ENCODE peak calls at places on chromosomes 2 and 18, in five cellular contexts. One of them, this sample, is unnamed.
A peak's percentile ranks its signal among the peaks of the same experiment; 100 is the strongest.

GRCh38 chr2:26462511-26463251 is 15.2 kb downstream of the OTOF start:
- DNase-seq in IMR-90: peak; percentile 58
- DNase-seq in mesenchymal stem cell: peak; percentile 48
- DNase-seq in H9: peak; percentile 77
- DNase-seq in neuronal stem cell: peak; percentile 38
- DNase-seq in this sample: peak; percentile 90

GRCh38 chr18:35912332-35912731 is 60.1 kb upstream of the RMP24 start:
- DNase-seq in IMR-90: no peak
- DNase-seq in mesenchymal stem cell: no peak
- DNase-seq in H9: no peak
- DNase-seq in neuronal stem cell: no peak
- DNase-seq in this sample: no peak

GRCh38 chr2:96091141-96091710 is 25.1 kb downstream of the ADRA2B start:
- DNase-seq in IMR-90: no peak
- DNase-seq in mesenchymal stem cell: no peak
- DNase-seq in H9: no peak
- DNase-seq in neuronal stem cell: no peak
- DNase-seq in this sample: no peak

GRCh38 chr2:120879401-120880295 is 144.0 kb downstream of the GLI2 start:
- DNase-seq in IMR-90: no peak
- DNase-seq in mesenchymal stem cell: no peak
- DNase-seq in H9: no peak
- DNase-seq in neuronal stem cell: no peak
- DNase-seq in this sample: no peak

GRCh38 chr2:222613715-222614331 is 42.1 kb downstream of the FARSB start:
- DNase-seq in IMR-90: peak; percentile 66
- DNase-seq in mesenchymal stem cell: peak; percentile 68
- DNase-seq in H9: peak; percentile 31
- DNase-seq in neuronal stem cell: peak; percentile 42
- DNase-seq in this sample: peak; percentile 76

GRCh38 chr2:240812301-240812680 is 7.7 kb downstream of the KIF1A start:
- DNase-seq in IMR-90: no peak
- DNase-seq in mesenchymal stem cell: no peak
- DNase-seq in H9: peak; percentile 17
- DNase-seq in neuronal stem cell: no peak
- DNase-seq in this sample: no peak

GRCh38 chr2:10048501-10049171 is 5.3 kb downstream of the KLF11 start:
- DNase-seq in IMR-90: peak; percentile 62
- DNase-seq in mesenchymal stem cell: peak; percentile 65
- DNase-seq in H9: no peak
- DNase-seq in neuronal stem cell: no peak
- DNase-seq in this sample: peak; percentile 43

GRCh38 chr2:135551356-135551755 is 20.1 kb downstream of the R3HDM1 start:
- DNase-seq in IMR-90: no peak
- DNase-seq in mesenchymal stem cell: no peak
- DNase-seq in H9: no peak
- DNase-seq in neuronal stem cell: no peak
- DNase-seq in this sample: no peak

GRCh38 chr2:74010087-74010541 is 25.4 kb downstream of the TET3 start:
- DNase-seq in IMR-90: no peak
- DNase-seq in mesenchymal stem cell: no peak
- DNase-seq in H9: no peak
- DNase-seq in neuronal stem cell: no peak
- DNase-seq in this sample: no peak

GRCh38 chr2:12048551-12048950 is 302.1 kb downstream of the LPIN1 start:
- DNase-seq in IMR-90: no peak
- DNase-seq in mesenchymal stem cell: no peak
- DNase-seq in H9: peak; percentile 58
- DNase-seq in neuronal stem cell: no peak
- DNase-seq in this sample: peak; percentile 69

GRCh38 chr2:6931753-6932152 is 14.5 kb downstream of the RNF144A start:
- DNase-seq in IMR-90: no peak
- DNase-seq in mesenchymal stem cell: no peak
- DNase-seq in H9: no peak
- DNase-seq in neuronal stem cell: no peak
- DNase-seq in this sample: no peak

GRCh38 chr2:165629776-165630175 is 160.3 kb downstream of the CSRNP3 start:
- DNase-seq in IMR-90: no peak
- DNase-seq in mesenchymal stem cell: no peak
- DNase-seq in H9: no peak
- DNase-seq in neuronal stem cell: no peak
- DNase-seq in this sample: no peak

GRCh38 chr2:191917967-191918651 is 71.2 kb upstream of the CAVIN2 start:
- DNase-seq in IMR-90: no peak
- DNase-seq in mesenchymal stem cell: no peak
- DNase-seq in H9: no peak
- DNase-seq in neuronal stem cell: no peak
- DNase-seq in this sample: no peak

GRCh38 chr2:240561325-240561971 is 1.3 kb downstream of the DUSP28 start:
- DNase-seq in IMR-90: peak; percentile 91
- DNase-seq in mesenchymal stem cell: peak; percentile 97
- DNase-seq in H9: no peak
- DNase-seq in neuronal stem cell: no peak
- DNase-seq in this sample: no peak

GRCh38 chr2:157466764-157467163 is 22.9 kb upstream of the CYTIP start:
- DNase-seq in IMR-90: no peak
- DNase-seq in mesenchymal stem cell: no peak
- DNase-seq in H9: no peak
- DNase-seq in neuronal stem cell: no peak
- DNase-seq in this sample: no peak

GRCh38 chr2:135742307-135742838 is 718 bp downstream of the UBXN4 start:
- DNase-seq in IMR-90: peak; percentile 64
- DNase-seq in mesenchymal stem cell: peak; percentile 80
- DNase-seq in H9: peak; percentile 38
- DNase-seq in neuronal stem cell: peak; percentile 48
- DNase-seq in this sample: peak; percentile 77

GRCh38 chr18:67590571-67591141 is 74.1 kb upstream of the DSEL start:
- DNase-seq in IMR-90: peak; percentile 52
- DNase-seq in mesenchymal stem cell: peak; percentile 8
- DNase-seq in H9: no peak
- DNase-seq in neuronal stem cell: no peak
- DNase-seq in this sample: peak; percentile 94

GRCh38 chr18:58552057-58552461 is 76.8 kb downstream of the ALPK2 start:
- DNase-seq in IMR-90: peak; percentile 63
- DNase-seq in mesenchymal stem cell: peak; percentile 45
- DNase-seq in H9: no peak
- DNase-seq in neuronal stem cell: no peak
- DNase-seq in this sample: no peak

GRCh38 chr18:8508320-8508719 is 100.9 kb upstream of the RAB12 start:
- DNase-seq in IMR-90: no peak
- DNase-seq in mesenchymal stem cell: no peak
- DNase-seq in H9: no peak
- DNase-seq in neuronal stem cell: no peak
- DNase-seq in this sample: no peak

GRCh38 chr2:54336977-54337255 is 80.9 kb upstream of the TSPYL6 start:
- DNase-seq in IMR-90: no peak
- DNase-seq in mesenchymal stem cell: peak; percentile 30
- DNase-seq in H9: no peak
- DNase-seq in neuronal stem cell: no peak
- DNase-seq in this sample: no peak

GRCh38 chr18:38115201-38115600 is 549.6 kb upstream of the CELF4 start:
- DNase-seq in IMR-90: no peak
- DNase-seq in mesenchymal stem cell: no peak
- DNase-seq in H9: no peak
- DNase-seq in neuronal stem cell: no peak
- DNase-seq in this sample: no peak

GRCh38 chr2:234427081-234428058 is 69.5 kb downstream of the ARL4C start:
- DNase-seq in IMR-90: peak; percentile 90
- DNase-seq in mesenchymal stem cell: peak; percentile 66
- DNase-seq in H9: peak; percentile 71
- DNase-seq in neuronal stem cell: peak; percentile 68
- DNase-seq in this sample: peak; percentile 98

GRCh38 chr2:177281400-177282021 is 17.0 kb upstream of the NFE2L2 start:
- DNase-seq in IMR-90: no peak
- DNase-seq in mesenchymal stem cell: no peak
- DNase-seq in H9: no peak
- DNase-seq in neuronal stem cell: no peak
- DNase-seq in this sample: no peak

GRCh38 chr18:44816449-44816848 is 135.8 kb downstream of the SETBP1 start:
- DNase-seq in IMR-90: no peak
- DNase-seq in mesenchymal stem cell: no peak
- DNase-seq in H9: no peak
- DNase-seq in neuronal stem cell: no peak
- DNase-seq in this sample: no peak

GRCh38 chr2:239853706-239854327 is 171.3 kb downstream of the NDUFA10 start:
- DNase-seq in IMR-90: no peak
- DNase-seq in mesenchymal stem cell: no peak
- DNase-seq in H9: no peak
- DNase-seq in neuronal stem cell: no peak
- DNase-seq in this sample: no peak

GRCh38 chr2:24919977-24920812 is at the start of gene ADCY3:
- DNase-seq in IMR-90: peak; percentile 29
- DNase-seq in mesenchymal stem cell: peak; percentile 41
- DNase-seq in H9: peak; percentile 57
- DNase-seq in neuronal stem cell: peak; percentile 43
- DNase-seq in this sample: peak; percentile 48

GRCh38 chr2:10285578-10286198 is 17.0 kb upstream of the HPCAL1 start:
- DNase-seq in IMR-90: peak; percentile 34
- DNase-seq in mesenchymal stem cell: peak; percentile 74
- DNase-seq in H9: peak; percentile 64
- DNase-seq in neuronal stem cell: no peak
- DNase-seq in this sample: peak; percentile 56

GRCh38 chr2:58959996-58960395 is 718.9 kb upstream of the FANCL start:
- DNase-seq in IMR-90: no peak
- DNase-seq in mesenchymal stem cell: no peak
- DNase-seq in H9: no peak
- DNase-seq in neuronal stem cell: no peak
- DNase-seq in this sample: no peak

GRCh38 chr2:71939588-71940535 is 207.8 kb downstream of the CYP26B1 start:
- DNase-seq in IMR-90: no peak
- DNase-seq in mesenchymal stem cell: no peak
- DNase-seq in H9: peak; percentile 17
- DNase-seq in neuronal stem cell: no peak
- DNase-seq in this sample: no peak

GRCh38 chr2:96271995-96272394 is 6.0 kb downstream of the CIAO1 start:
- DNase-seq in IMR-90: no peak
- DNase-seq in mesenchymal stem cell: no peak
- DNase-seq in H9: no peak
- DNase-seq in neuronal stem cell: no peak
- DNase-seq in this sample: no peak

DNA sequence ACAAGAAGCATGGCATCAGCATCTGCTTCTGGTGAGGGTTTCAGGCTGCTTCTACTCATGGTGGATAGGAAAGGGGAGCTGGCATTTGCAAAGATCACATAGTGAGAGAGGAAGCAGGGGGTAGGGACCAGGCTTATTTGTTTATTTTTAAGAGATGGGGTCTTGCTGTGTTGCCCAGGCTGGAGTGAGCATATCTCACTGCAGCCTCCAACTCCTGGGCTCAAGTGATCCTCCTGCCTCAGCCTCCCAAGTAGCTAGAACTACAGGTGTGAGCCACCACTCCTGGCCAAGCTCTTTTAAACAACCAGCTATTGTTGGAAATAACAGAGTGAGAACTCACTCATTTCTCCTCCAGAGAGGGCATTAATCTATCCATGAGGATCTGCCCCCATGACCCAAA is 269.4 kb upstream of the FBXO11 start:
- DNase-seq in IMR-90: no peak
- DNase-seq in mesenchymal stem cell: no peak
- DNase-seq in H9: no peak
- DNase-seq in neuronal stem cell: no peak
- DNase-seq in this sample: no peak
- H3K18ac ChIP-seq in IMR-90: no peak overlapping the region
- H3K18ac ChIP-seq in mesenchymal stem cell: no peak overlapping the region
- H3K18ac ChIP-seq in H9: no peak overlapping the region
- H3K18ac ChIP-seq in neuronal stem cell: no peak overlapping the region
- H3K18ac ChIP-seq in this sample: no peak overlapping the region

DNA sequence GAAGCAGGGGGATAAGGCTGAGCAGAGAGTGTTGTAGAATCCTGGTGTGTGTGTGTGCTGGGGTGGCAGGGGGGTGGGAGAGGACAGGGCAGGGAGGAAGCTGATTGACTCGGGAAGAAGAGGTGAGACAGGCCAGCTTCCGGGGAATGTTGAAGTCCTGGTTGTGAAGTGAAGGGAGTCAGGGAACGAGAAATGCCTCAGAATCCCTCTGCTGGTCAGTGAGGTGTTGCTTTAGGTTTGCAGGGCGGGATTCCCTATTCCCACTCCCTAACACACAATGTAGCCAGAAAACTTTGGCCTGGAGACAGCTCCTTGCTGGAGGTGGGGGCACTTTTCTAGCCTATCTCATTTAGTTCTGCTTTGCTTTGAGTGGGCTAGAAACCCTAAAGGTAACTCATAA is 265.1 kb downstream of the HAUS1 start:
- DNase-seq in IMR-90: no peak
- DNase-seq in mesenchymal stem cell: no peak
- DNase-seq in H9: peak; percentile 55
- DNase-seq in neuronal stem cell: no peak
- DNase-seq in this sample: peak; percentile 87
- H2AK5ac ChIP-seq in IMR-90: no peak overlapping the region
- H2AK5ac ChIP-seq in mesenchymal stem cell: no peak overlapping the region
- H2AK5ac ChIP-seq in H9: no peak overlapping the region
- H2AK5ac ChIP-seq in neuronal stem cell: no peak overlapping the region
- H2AK5ac ChIP-seq in this sample: no peak overlapping the region

GRCh38 chr2:205733082-205733481 is 50.8 kb downstream of the NRP2 start:
- DNase-seq in IMR-90: no peak
- DNase-seq in mesenchymal stem cell: no peak
- DNase-seq in H9: no peak
- DNase-seq in neuronal stem cell: no peak
- DNase-seq in this sample: no peak

GRCh38 chr2:205731521-205731965 is 49.2 kb downstream of the NRP2 start:
- DNase-seq in IMR-90: peak; percentile 98
- DNase-seq in mesenchymal stem cell: peak; percentile 96
- DNase-seq in H9: no peak
- DNase-seq in neuronal stem cell: no peak
- DNase-seq in this sample: peak; percentile 30

GRCh38 chr2:205734436-205734835 is 52.1 kb downstream of the NRP2 start:
- DNase-seq in IMR-90: peak; percentile 90
- DNase-seq in mesenchymal stem cell: peak; percentile 88
- DNase-seq in H9: peak; percentile 62
- DNase-seq in neuronal stem cell: no peak
- DNase-seq in this sample: peak; percentile 90

GRCh38 chr2:205732314-205732713 is 50.0 kb downstream of the NRP2 start:
- DNase-seq in IMR-90: no peak
- DNase-seq in mesenchymal stem cell: no peak
- DNase-seq in H9: no peak
- DNase-seq in neuronal stem cell: no peak
- DNase-seq in this sample: no peak

DNA sequence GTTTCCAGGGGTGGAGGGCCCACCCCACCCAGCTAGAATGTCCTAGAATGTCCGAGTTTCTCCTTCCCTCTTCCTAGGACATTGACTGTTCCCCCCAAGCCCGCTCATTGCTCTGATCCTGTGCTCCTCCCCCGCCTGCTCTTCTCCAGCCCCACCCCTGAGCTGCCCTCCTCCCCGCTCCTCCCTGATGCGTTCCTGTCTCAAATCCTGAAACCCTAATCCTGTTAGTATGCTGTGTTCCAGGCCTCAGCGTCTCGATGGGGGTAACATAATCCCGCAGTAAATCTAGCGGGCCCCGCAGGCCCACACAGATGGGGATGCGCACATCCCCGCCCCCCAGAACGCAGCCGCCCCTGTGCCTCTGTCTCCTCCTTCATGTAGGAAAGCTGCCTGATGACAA is 51.3 kb downstream of the NRP2 start:
- DNase-seq in IMR-90: no peak
- DNase-seq in mesenchymal stem cell: no peak
- DNase-seq in H9: peak; percentile 56
- DNase-seq in neuronal stem cell: peak; percentile 31
- DNase-seq in this sample: peak; percentile 74
- H3K18ac ChIP-seq in IMR-90: peak overlapping the region; percentile 73
- H3K18ac ChIP-seq in mesenchymal stem cell: peak overlapping the region; percentile 88
- H3K18ac ChIP-seq in H9: no peak overlapping the region
- H3K18ac ChIP-seq in neuronal stem cell: peak overlapping the region; percentile 55
- H3K18ac ChIP-seq in this sample: peak overlapping the region; percentile 75

GRCh38 chr2:69572640-69573039 is 70.9 kb downstream of the AAK1 start:
- DNase-seq in IMR-90: peak; percentile 73
- DNase-seq in mesenchymal stem cell: peak; percentile 57
- DNase-seq in H9: no peak
- DNase-seq in neuronal stem cell: no peak
- DNase-seq in this sample: no peak
- H2AK5ac ChIP-seq in IMR-90: no peak overlapping the region
- H2AK5ac ChIP-seq in mesenchymal stem cell: no peak overlapping the region
- H2AK5ac ChIP-seq in H9: no peak overlapping the region
- H2AK5ac ChIP-seq in neuronal stem cell: no peak overlapping the region
- H2AK5ac ChIP-seq in this sample: no peak overlapping the region